ENCODE peak calls at places on chromosomes 7 and 10, in seven cellular contexts. O is cardiac muscle cell; F is GM12878; L is transverse colon; G is K562; Q is spleen; I is CD8-positive, alpha-beta T cell. N is an unnamed sample.

GRCh38 chr10:132489053-132489703 is 48.4 kb upstream of the INPP5A start:
- DNase-seq in O (no peak), G (no peak), F (no peak), L (no peak), Q (peak; percentile 41), I (no peak), N (no peak)

GRCh38 chr10:104253106-104253505 is 1.6 kb upstream of the GSTO1 start:
- DNase-seq in Q (no peak), O (no peak), F (no peak), I (no peak), G (peak; percentile 78), L (no peak), N (no peak)

GRCh38 chr7:100035865-100036264 is 13.7 kb upstream of the ZSCAN21 start:
- DNase-seq in Q (no peak), L (no peak), I (no peak), O (no peak), G (no peak), F (no peak), N (no peak)

GRCh38 chr10:30176776-30177533 is 117.6 kb upstream of the JCAD start:
- DNase-seq in L (no peak), F (no peak), O (no peak), I (no peak), G (no peak), Q (no peak), N (no peak)

GRCh38 chr10:81784111-81784597 is 90.8 kb upstream of the NRG3 start:
- DNase-seq in I (no peak), G (no peak), F (no peak), Q (peak; percentile 62), O (no peak), L (no peak), N (no peak)

GRCh38 chr10:25465582-25466372 is 291.0 kb downstream of the GPR158 start:
- DNase-seq in Q (no peak), L (no peak), G (peak; percentile 67), I (no peak), O (no peak), F (no peak), N (no peak)

GRCh38 chr10:3776796-3777571 is 8.0 kb downstream of the KLF6 start:
- DNase-seq in Q (no peak), G (peak; percentile 25), F (no peak), I (peak; percentile 50), L (peak; percentile 72), O (no peak), N (no peak)

GRCh38 chr10:79149662-79150443 is 81.1 kb downstream of the ZMIZ1 start:
- DNase-seq in L (peak; percentile 84), F (no peak), G (peak; percentile 96), Q (peak; percentile 94), O (no peak), I (peak; percentile 72), N (no peak)

GRCh38 chr7:43650457-43651052 is 67.6 kb downstream of the STK17A start:
- DNase-seq in Q (peak; percentile 78), O (no peak), F (no peak), L (no peak), I (peak; percentile 60), G (no peak), N (no peak)

GRCh38 chr10:85778074-85778473 is 588.5 kb downstream of the GRID1 start:
- DNase-seq in G (no peak), L (no peak), F (no peak), Q (no peak), O (no peak), I (no peak), N (no peak)

GRCh38 chr10:43199684-43200537 is 61.7 kb downstream of the CSGALNACT2 start:
- DNase-seq in F (no peak), O (no peak), I (no peak), Q (peak; percentile 73), L (no peak), G (no peak), N (no peak)

GRCh38 chr10:84140036-84140379 is 699 bp downstream of the GHITM start:
- DNase-seq in O (peak; percentile 9), L (no peak), F (no peak), I (no peak), G (peak; percentile 47), Q (peak; percentile 78), N (no peak)

GRCh38 chr7:919114-919442 is 35.4 kb downstream of the ADAP1 start:
- DNase-seq in G (no peak), F (no peak), I (no peak), L (peak; percentile 8), O (no peak), Q (peak; percentile 70), N (no peak)

GRCh38 chr10:45439873-45440272 is 65.9 kb downstream of the ALOX5 start:
- DNase-seq in Q (no peak), I (no peak), O (no peak), L (no peak), F (no peak), G (no peak), N (no peak)

GRCh38 chr10:105769248-105770184 is 1128.4 kb downstream of the SORCS3 start:
- DNase-seq in G (no peak), O (peak; percentile 80), I (no peak), Q (no peak), L (no peak), F (no peak), N (no peak)

GRCh38 chr10:119288574-119289001 is 81.2 kb downstream of the GRK5 start:
- DNase-seq in L (no peak), G (no peak), Q (no peak), I (no peak), F (no peak), O (no peak), N (no peak)

GRCh38 chr7:135512135-135512887 is 2.4 kb upstream of the CNOT4 start:
- DNase-seq in I (no peak), L (no peak), O (peak; percentile 63), Q (no peak), F (peak; percentile 37), G (peak; percentile 77), N (peak; percentile 62)

DNA sequence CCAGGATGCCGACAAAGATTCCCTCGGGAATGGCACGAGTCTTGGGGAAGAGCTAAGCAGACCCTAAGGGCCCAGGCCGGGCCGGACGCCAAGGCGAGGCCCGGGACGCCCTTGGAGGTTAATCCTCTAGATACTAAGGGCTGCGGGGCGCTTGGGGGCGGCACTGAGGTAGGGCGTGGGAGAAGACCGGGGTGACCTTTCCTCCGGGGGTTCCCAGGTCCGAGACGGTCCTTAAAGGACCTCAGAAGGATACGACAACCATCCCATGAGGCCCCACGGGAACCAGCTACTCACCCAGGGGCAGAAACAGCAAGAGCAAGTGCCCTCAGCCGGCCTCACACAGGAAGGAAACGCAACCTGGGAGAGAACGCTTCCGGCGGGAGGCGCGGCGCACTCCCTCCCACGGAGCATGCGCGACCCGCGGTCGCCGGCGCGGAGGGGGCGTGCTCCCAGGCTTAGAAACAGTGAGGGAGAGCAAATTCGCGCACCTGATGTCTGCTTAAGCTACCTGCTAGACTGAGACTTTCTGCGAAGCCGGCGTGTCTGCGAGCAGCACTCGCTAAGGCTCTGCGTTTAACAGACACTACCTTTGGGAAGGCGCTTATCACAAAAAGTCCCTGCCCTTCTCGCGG is at the start of gene ATAD1:
- DNase-seq in O (peak; percentile 90), I (peak; percentile 92), G (peak; percentile 86), F (peak; percentile 76), L (peak; percentile 90), Q (peak; percentile 96), N (peak; percentile 78)
- TF ChIP-seq CTCF in O (peak; percentile 29), I (peak; percentile 20), G (no peak), F (peak; percentile 29), L (peak; percentile 25), Q (no peak), N (peak; percentile 15)

GRCh38 chr10:32952541-32953276 is 5.3 kb downstream of the ITGB1 start:
- DNase-seq in Q (no peak), G (no peak), O (no peak), F (no peak), I (no peak), L (no peak), N (no peak)
- H3K4me3 ChIP-seq in Q (no peak overlapping the region), G (no peak overlapping the region), O (no peak overlapping the region), F (no peak overlapping the region), I (no peak overlapping the region), L (no peak overlapping the region), N (no peak overlapping the region)

DNA sequence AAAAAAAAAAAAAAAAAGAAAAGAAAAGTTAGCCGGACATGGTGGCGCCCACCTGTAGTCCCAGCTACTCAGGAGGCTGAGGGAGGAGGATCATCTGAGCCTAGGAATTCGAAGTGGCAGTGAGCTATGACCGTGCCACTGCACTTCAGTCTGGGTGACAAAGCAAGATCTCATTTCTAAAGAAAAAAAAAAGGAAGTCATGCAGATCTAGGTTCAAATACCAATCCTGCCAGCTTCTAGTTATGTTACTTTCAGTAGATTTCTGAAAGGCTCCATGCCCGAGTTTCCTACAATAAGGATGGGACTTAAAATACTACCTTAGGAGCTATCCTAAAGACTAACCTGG is 4.5 kb downstream of the ZC3HAV1 start:
- DNase-seq in O (no peak), L (no peak), I (no peak), F (no peak), Q (no peak), G (no peak), N (no peak)
- TF ChIP-seq CTCF in O (no peak), L (no peak), I (no peak), F (no peak), Q (no peak), G (no peak), N (no peak)

GRCh38 chr10:62373639-62373994 is 552 bp upstream of the ZNF365 start:
- DNase-seq in G (no peak), I (no peak), Q (no peak), O (no peak), F (no peak), L (no peak), N (no peak)

GRCh38 chr10:62376064-62377025 is 2.2 kb downstream of the ZNF365 start:
- DNase-seq in O (no peak), L (no peak), Q (no peak), I (no peak), F (no peak), G (no peak), N (no peak)

GRCh38 chr10:62374862-62375710 is 917 bp downstream of the ZNF365 start:
- DNase-seq in L (no peak), I (no peak), G (no peak), Q (no peak), F (no peak), O (peak; percentile 5), N (no peak)

GRCh38 chr10:62377026-62377415 is 2.9 kb downstream of the ZNF365 start:
- DNase-seq in F (no peak), G (no peak), O (no peak), I (no peak), Q (no peak), L (no peak), N (no peak)

GRCh38 chr10:62373995-62374861 is at the start of gene ZNF365:
- DNase-seq in Q (peak; percentile 79), I (peak; percentile 52), L (no peak), G (no peak), O (peak; percentile 67), F (no peak), N (no peak)
- H3K4me3 ChIP-seq in Q (peak within 1 kb of the TSS; percentile 52), I (peak within 1 kb of the TSS; percentile 47), L (peak within 1 kb of the TSS; percentile 40), G (no peak within 1 kb of the TSS), O (peak within 1 kb of the TSS; percentile 27), F (no peak within 1 kb of the TSS), N (no peak within 1 kb of the TSS)

GRCh38 chr7:93861325-93861949 is 29.1 kb downstream of the TFPI2 start:
- DNase-seq in L (no peak), G (no peak), F (no peak), Q (no peak), O (no peak), I (no peak), N (no peak)
- TF ChIP-seq CTCF in L (no peak), G (no peak), F (no peak), Q (no peak), O (peak; percentile 8), I (no peak), N (no peak)

N was measured in GM12864.